ENCODE peak calls at places on chromosomes 7 and 10, in five cellular contexts. One of them, this sample, is unnamed.

GRCh38 chr10:89697946-89698345 is 3.4 kb upstream of the KIF20B start:
- DNase-seq in GM13977: no peak
- DNase-seq in nephron progenitor cell: no peak
- DNase-seq in cardiac fibroblast: no peak
- DNase-seq in fibroblast of lung: no peak
- DNase-seq in this sample: no peak

GRCh38 chr7:151272410-151272809 is 23.9 kb upstream of the SMARCD3 start:
- DNase-seq in GM13977: no peak
- DNase-seq in nephron progenitor cell: no peak
- DNase-seq in cardiac fibroblast: peak; percentile 29
- DNase-seq in fibroblast of lung: no peak
- DNase-seq in this sample: no peak

GRCh38 chr7:112550468-112551060 is 69.8 kb downstream of the LSMEM1 start:
- DNase-seq in GM13977: peak; percentile 70
- DNase-seq in nephron progenitor cell: no peak
- DNase-seq in cardiac fibroblast: peak; percentile 82
- DNase-seq in fibroblast of lung: peak; percentile 52
- DNase-seq in this sample: peak; percentile 72

GRCh38 chr7:32104766-32105165 is 34.6 kb upstream of the PDE1C start:
- DNase-seq in GM13977: no peak
- DNase-seq in nephron progenitor cell: no peak
- DNase-seq in cardiac fibroblast: no peak
- DNase-seq in fibroblast of lung: peak; percentile 50
- DNase-seq in this sample: no peak

GRCh38 chr7:155763721-155764431 is 48.4 kb downstream of the SHH start:
- DNase-seq in GM13977: peak; percentile 77
- DNase-seq in nephron progenitor cell: no peak
- DNase-seq in cardiac fibroblast: peak; percentile 47
- DNase-seq in fibroblast of lung: peak; percentile 16
- DNase-seq in this sample: peak; percentile 80

GRCh38 chr10:16887565-16887964 is 70.3 kb upstream of the RSU1 start:
- DNase-seq in GM13977: no peak
- DNase-seq in nephron progenitor cell: no peak
- DNase-seq in cardiac fibroblast: peak; percentile 91
- DNase-seq in fibroblast of lung: peak; percentile 81
- DNase-seq in this sample: peak; percentile 62

GRCh38 chr7:48035967-48036478 is 680 bp downstream of the C7orf57 start:
- DNase-seq in GM13977: no peak
- DNase-seq in nephron progenitor cell: peak; percentile 58
- DNase-seq in cardiac fibroblast: peak; percentile 31
- DNase-seq in fibroblast of lung: peak; percentile 42
- DNase-seq in this sample: peak; percentile 35

GRCh38 chr10:6083523-6084475 is 5.0 kb upstream of the RBM17 start:
- DNase-seq in GM13977: no peak
- DNase-seq in nephron progenitor cell: no peak
- DNase-seq in cardiac fibroblast: peak; percentile 76
- DNase-seq in fibroblast of lung: peak; percentile 70
- DNase-seq in this sample: no peak

GRCh38 chr7:96719164-96719563 is 9.5 kb upstream of the SEM1 start:
- DNase-seq in GM13977: no peak
- DNase-seq in nephron progenitor cell: no peak
- DNase-seq in cardiac fibroblast: no peak
- DNase-seq in fibroblast of lung: no peak
- DNase-seq in this sample: no peak

GRCh38 chr10:8614054-8614565 is 559.6 kb downstream of the GATA3 start:
- DNase-seq in GM13977: no peak
- DNase-seq in nephron progenitor cell: no peak
- DNase-seq in cardiac fibroblast: no peak
- DNase-seq in fibroblast of lung: peak; percentile 15
- DNase-seq in this sample: no peak

DNA sequence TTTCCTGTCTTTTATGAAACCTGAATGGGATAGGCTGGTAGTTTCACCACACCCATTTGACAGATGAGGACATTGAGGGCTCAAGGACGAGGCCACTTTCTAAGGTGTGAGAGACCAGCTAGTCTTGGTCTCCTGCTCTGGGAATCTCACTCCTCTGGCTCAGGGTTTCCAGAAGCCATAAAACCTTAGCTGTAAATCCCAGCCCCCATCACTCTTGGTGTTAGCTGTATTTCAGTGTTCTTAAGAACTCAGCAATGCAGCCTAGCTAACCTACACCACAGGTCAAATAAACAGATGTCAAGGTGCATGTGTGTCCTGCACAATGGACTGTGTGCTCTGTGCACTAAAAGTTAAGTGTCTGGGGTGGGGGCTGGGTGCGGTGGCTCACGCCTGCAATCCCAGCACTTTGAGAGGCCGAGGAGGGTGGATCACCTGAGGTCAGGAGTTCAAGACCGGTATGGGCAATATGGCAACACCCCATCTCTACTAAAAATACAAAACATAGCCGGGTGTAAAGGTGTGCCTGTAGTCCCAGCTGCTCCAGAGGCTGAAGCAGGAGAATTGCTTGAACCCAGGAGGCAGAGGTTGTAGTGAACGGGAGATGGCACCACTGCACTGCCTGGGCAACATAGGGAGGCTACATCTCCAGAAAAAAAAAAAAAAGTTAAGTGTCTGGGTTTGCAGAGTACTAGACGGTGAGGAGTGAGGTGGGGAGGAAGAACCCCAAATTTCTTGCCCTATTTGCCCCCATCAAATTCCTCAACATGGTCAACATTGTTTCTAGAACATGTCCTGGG is 547 bp upstream of the EPO start:
- DNase-seq in GM13977: no peak
- DNase-seq in nephron progenitor cell: no peak
- DNase-seq in cardiac fibroblast: peak; percentile 45
- DNase-seq in fibroblast of lung: peak; percentile 42
- DNase-seq in this sample: peak; percentile 44
- TF ChIP-seq CTCF in GM13977: no peak
- TF ChIP-seq CTCF in nephron progenitor cell: no peak
- TF ChIP-seq CTCF in cardiac fibroblast: peak; percentile 35
- TF ChIP-seq CTCF in fibroblast of lung: peak; percentile 49
- TF ChIP-seq CTCF in this sample: peak; percentile 62

DNA sequence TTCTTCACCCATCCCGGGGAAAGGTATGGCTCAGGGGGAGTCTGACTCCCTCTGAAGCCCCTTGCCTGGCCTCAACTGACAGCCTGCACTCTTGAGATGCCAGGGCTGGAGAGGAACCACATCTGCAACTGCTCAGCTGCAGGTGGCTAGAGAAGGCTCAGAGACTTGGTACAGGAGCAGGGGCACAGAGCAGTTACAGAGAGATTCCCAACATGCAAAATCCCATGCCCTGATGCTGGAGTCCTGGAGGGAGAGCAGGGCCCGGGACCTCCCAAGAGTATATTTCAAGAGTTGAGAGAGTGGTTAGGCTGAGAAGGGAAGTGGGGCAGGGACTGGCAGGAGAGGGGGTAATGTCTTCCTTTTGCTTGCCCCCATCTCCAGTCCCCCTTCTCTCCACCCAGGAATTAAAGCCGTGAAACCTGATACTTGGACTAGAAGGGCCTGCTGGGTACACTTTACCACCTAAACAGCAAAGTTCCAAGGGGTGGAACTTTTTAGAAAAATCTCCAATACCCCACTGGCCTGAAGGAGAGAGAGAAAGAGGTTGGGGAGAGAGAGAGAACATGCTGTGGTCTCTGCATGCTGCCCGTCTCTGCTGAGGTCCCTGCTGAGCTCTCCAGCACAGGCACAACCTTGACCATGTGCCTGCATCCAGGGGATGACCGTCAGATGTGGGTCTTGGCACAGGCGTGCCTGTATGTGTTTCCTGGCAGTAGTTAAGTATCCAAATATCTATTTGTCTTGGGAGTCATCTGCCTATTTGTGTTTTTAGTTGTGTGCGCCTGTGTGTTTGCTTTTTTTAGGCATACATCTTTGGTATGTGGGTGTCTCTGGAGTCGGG is 2.1 kb upstream of the UNC5B start:
- DNase-seq in GM13977: no peak
- DNase-seq in nephron progenitor cell: no peak
- DNase-seq in cardiac fibroblast: no peak
- DNase-seq in fibroblast of lung: no peak
- DNase-seq in this sample: no peak
- TF ChIP-seq CTCF in GM13977: no peak
- TF ChIP-seq CTCF in nephron progenitor cell: no peak
- TF ChIP-seq CTCF in cardiac fibroblast: no peak
- TF ChIP-seq CTCF in fibroblast of lung: no peak
- TF ChIP-seq CTCF in this sample: no peak

GRCh38 chr10:74975758-74976157 is 135.7 kb upstream of the SAMD8 start:
- DNase-seq in GM13977: no peak
- DNase-seq in nephron progenitor cell: no peak
- DNase-seq in cardiac fibroblast: no peak
- DNase-seq in fibroblast of lung: no peak
- DNase-seq in this sample: no peak

GRCh38 chr10:74977072-74977471 is 134.4 kb upstream of the SAMD8 start:
- DNase-seq in GM13977: no peak
- DNase-seq in nephron progenitor cell: no peak
- DNase-seq in cardiac fibroblast: no peak
- DNase-seq in fibroblast of lung: no peak
- DNase-seq in this sample: no peak

GRCh38 chr10:74973993-74974392 is 137.5 kb upstream of the SAMD8 start:
- DNase-seq in GM13977: no peak
- DNase-seq in nephron progenitor cell: no peak
- DNase-seq in cardiac fibroblast: no peak
- DNase-seq in fibroblast of lung: no peak
- DNase-seq in this sample: no peak

GRCh38 chr10:74977913-74978847 is 133.3 kb upstream of the SAMD8 start:
- DNase-seq in GM13977: peak; percentile 65
- DNase-seq in nephron progenitor cell: no peak
- DNase-seq in cardiac fibroblast: no peak
- DNase-seq in fibroblast of lung: no peak
- DNase-seq in this sample: no peak

DNA sequence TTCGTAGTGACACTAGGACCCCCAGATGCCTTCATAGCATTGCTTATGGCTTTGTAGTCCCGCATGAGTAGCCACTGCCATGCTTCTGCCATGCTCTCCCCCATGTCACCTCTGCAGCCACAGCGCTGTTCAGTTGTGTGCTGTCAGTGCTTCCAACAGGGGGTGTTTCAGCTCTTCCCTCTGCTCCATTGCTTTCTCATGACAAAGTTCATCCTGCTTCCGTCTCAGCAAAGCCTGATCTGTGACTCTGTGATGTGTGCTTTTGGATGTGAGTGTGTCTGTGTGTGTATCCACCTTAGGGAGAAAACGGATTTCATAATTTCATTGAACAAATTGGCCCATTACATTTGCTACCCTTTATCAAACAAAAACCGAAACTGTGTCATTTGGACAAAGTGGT is 134.9 kb upstream of the SAMD8 start:
- DNase-seq in GM13977: no peak
- DNase-seq in nephron progenitor cell: peak; percentile 15
- DNase-seq in cardiac fibroblast: no peak
- DNase-seq in fibroblast of lung: no peak
- DNase-seq in this sample: no peak
- TF ChIP-seq CTCF in GM13977: no peak
- TF ChIP-seq CTCF in nephron progenitor cell: no peak
- TF ChIP-seq CTCF in cardiac fibroblast: no peak
- TF ChIP-seq CTCF in fibroblast of lung: no peak
- TF ChIP-seq CTCF in this sample: no peak

GRCh38 chr10:59077855-59078254 is 98.6 kb upstream of the PHYHIPL start:
- DNase-seq in GM13977: no peak
- DNase-seq in nephron progenitor cell: no peak
- DNase-seq in cardiac fibroblast: no peak
- DNase-seq in fibroblast of lung: no peak
- DNase-seq in this sample: no peak
- TF ChIP-seq CTCF in GM13977: no peak
- TF ChIP-seq CTCF in nephron progenitor cell: no peak
- TF ChIP-seq CTCF in cardiac fibroblast: no peak
- TF ChIP-seq CTCF in fibroblast of lung: no peak
- TF ChIP-seq CTCF in this sample: no peak

GRCh38 chr10:73218466-73219191 is 28.4 kb downstream of the DNAJC9 start:
- DNase-seq in GM13977: no peak
- DNase-seq in nephron progenitor cell: no peak
- DNase-seq in cardiac fibroblast: peak; percentile 43
- DNase-seq in fibroblast of lung: peak; percentile 6
- DNase-seq in this sample: peak; percentile 10
- TF ChIP-seq CTCF in GM13977: peak; percentile 43
- TF ChIP-seq CTCF in nephron progenitor cell: peak; percentile 29
- TF ChIP-seq CTCF in cardiac fibroblast: peak; percentile 46
- TF ChIP-seq CTCF in fibroblast of lung: peak; percentile 16
- TF ChIP-seq CTCF in this sample: peak; percentile 50